ENCODE peak calls at places on chromosomes 2 and 18, in five cellular contexts. Q is retinal pigment epithelial cell, S is left kidney, B is COR-L47, W is cardiac fibroblast. M is an unnamed sample.

GRCh38 chr2:64838817-64839216 is 150.4 kb upstream of the SLC1A4 start:
- DNase-seq in B (no peak), W (peak; percentile 94), S (no peak), Q (peak; percentile 72), M (peak; percentile 82)

GRCh38 chr18:64333584-64333983 is 184.7 kb upstream of the LINC00305 start:
- DNase-seq in W (no peak), Q (no peak), B (peak; percentile 39), S (peak; percentile 14), M (no peak)

GRCh38 chr2:73640946-73641766 is 1.1 kb downstream of the NAT8 start:
- DNase-seq in W (no peak), B (no peak), Q (no peak), S (no peak), M (no peak)

GRCh38 chr2:15801904-15802303 is 138.4 kb upstream of the MYCN start:
- DNase-seq in W (no peak), S (no peak), B (no peak), Q (no peak), M (no peak)

GRCh38 chr2:62196278-62196901 is 475 bp downstream of the B3GNT2 start:
- DNase-seq in B (peak; percentile 41), W (no peak), Q (no peak), S (peak; percentile 79), M (no peak)

GRCh38 chr2:42028571-42029148 is 19.2 kb upstream of the PKDCC start:
- DNase-seq in Q (no peak), W (no peak), B (no peak), S (peak; percentile 46), M (no peak)

GRCh38 chr18:13483316-13484270 is 242.8 kb downstream of the FAM210A start:
- DNase-seq in B (no peak), W (no peak), Q (no peak), S (no peak), M (no peak)

GRCh38 chr2:5164806-5165525 is 527.2 kb upstream of the SOX11 start:
- DNase-seq in S (no peak), W (peak; percentile 67), B (no peak), Q (no peak), M (no peak)

GRCh38 chr2:100935372-100935752 is 66.7 kb upstream of the RPL31 start:
- DNase-seq in W (peak; percentile 70), S (no peak), B (no peak), Q (no peak), M (no peak)

GRCh38 chr2:71603311-71603794 is 150.0 kb downstream of the DYSF start:
- DNase-seq in W (peak; percentile 20), S (no peak), B (no peak), Q (no peak), M (no peak)

GRCh38 chr2:61244694-61245093 is 82.7 kb downstream of the C2orf74 start:
- DNase-seq in B (no peak), W (no peak), S (no peak), Q (no peak), M (no peak)

GRCh38 chr2:70536517-70537060 is 17.0 kb downstream of the TGFA start:
- DNase-seq in B (no peak), S (no peak), W (no peak), Q (no peak), M (no peak)

GRCh38 chr18:25275414-25276001 is 76.5 kb downstream of the ZNF521 start:
- DNase-seq in S (peak; percentile 96), W (no peak), B (no peak), Q (no peak), M (no peak)